ENCODE peak calls at places on chromosomes 11 and 22, in six cellular contexts. One of them, this sample, is unnamed.

GRCh38 chr11:3954448-3955298 is 99.2 kb downstream of the STIM1 start:
- DNase-seq in H1: no peak
- DNase-seq in SK-N-SH: no peak
- DNase-seq in K562: peak
- DNase-seq in HepG2: no peak
- DNase-seq in GM12878: no peak
- DNase-seq in this sample: no peak

GRCh38 chr11:75313457-75314272 is 37.8 kb downstream of the ARRB1 start:
- DNase-seq in H1: no peak
- DNase-seq in SK-N-SH: no peak
- DNase-seq in GM12878: no peak
- DNase-seq in HepG2: no peak
- DNase-seq in K562: peak
- DNase-seq in this sample: no peak

GRCh38 chr11:72780291-72781062 is 13.4 kb downstream of the STARD10 start:
- DNase-seq in HepG2: no peak
- DNase-seq in SK-N-SH: no peak
- DNase-seq in H1: no peak
- DNase-seq in GM12878: no peak
- DNase-seq in K562: no peak
- DNase-seq in this sample: no peak

GRCh38 chr11:102773388-102773787 is 7.0 kb downstream of the MMP10 start:
- DNase-seq in H1: no peak
- DNase-seq in SK-N-SH: no peak
- DNase-seq in HepG2: no peak
- DNase-seq in GM12878: no peak
- DNase-seq in K562: no peak
- DNase-seq in this sample: no peak

GRCh38 chr11:47185305-47186075 is 744 bp downstream of the PACSIN3 start:
- DNase-seq in GM12878: no peak
- DNase-seq in HepG2: peak
- DNase-seq in K562: peak
- DNase-seq in SK-N-SH: peak
- DNase-seq in H1: peak
- DNase-seq in this sample: no peak

GRCh38 chr11:7677801-7678201 is 4.5 kb upstream of the CYB5R2 start:
- DNase-seq in H1: no peak
- DNase-seq in SK-N-SH: no peak
- DNase-seq in HepG2: no peak
- DNase-seq in K562: no peak
- DNase-seq in GM12878: no peak
- DNase-seq in this sample: no peak

GRCh38 chr22:44211946-44212930 is 31.5 kb downstream of the PARVG start:
- DNase-seq in GM12878: no peak
- DNase-seq in SK-N-SH: peak
- DNase-seq in HepG2: no peak
- DNase-seq in K562: no peak
- DNase-seq in H1: peak
- DNase-seq in this sample: no peak

GRCh38 chr11:95404370-95404769 is 173.4 kb upstream of the SESN3 start:
- DNase-seq in GM12878: no peak
- DNase-seq in SK-N-SH: no peak
- DNase-seq in HepG2: no peak
- DNase-seq in K562: no peak
- DNase-seq in H1: no peak
- DNase-seq in this sample: no peak

GRCh38 chr11:64858467-64859401 is 14.3 kb upstream of the CDC42BPG start:
- DNase-seq in H1: no peak
- DNase-seq in HepG2: no peak
- DNase-seq in SK-N-SH: no peak
- DNase-seq in K562: no peak
- DNase-seq in GM12878: no peak
- DNase-seq in this sample: no peak

DNA sequence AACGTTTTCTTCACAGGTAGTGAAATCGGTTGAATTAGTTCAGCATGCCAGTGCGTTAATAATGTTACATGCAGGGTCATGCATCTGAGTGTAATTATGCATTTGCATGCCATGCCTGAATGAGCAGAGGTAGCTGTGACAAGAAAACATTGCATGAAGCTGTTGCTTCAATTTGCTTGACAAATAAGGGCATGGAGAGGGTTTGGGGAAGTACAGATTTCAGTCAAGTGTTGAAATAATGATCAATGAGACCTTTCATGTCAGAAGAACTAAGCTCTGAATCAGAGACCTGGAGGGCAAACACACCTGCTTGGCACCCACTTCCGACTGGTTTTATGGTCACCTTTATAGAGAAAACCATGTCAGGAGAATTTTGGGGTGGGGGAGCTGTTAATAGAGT is 221.4 kb downstream of the DBX1 start:
- DNase-seq in HepG2: no peak
- DNase-seq in SK-N-SH: no peak
- DNase-seq in GM12878: no peak
- DNase-seq in H1: no peak
- DNase-seq in K562: no peak
- DNase-seq in this sample: no peak
- TF ChIP-seq SIN3A in HepG2: no peak
- TF ChIP-seq SIN3A in SK-N-SH: no peak
- TF ChIP-seq SIN3A in GM12878: no peak
- TF ChIP-seq SIN3A in H1: no peak
- TF ChIP-seq SIN3A in K562: no peak
- TF ChIP-seq SIN3A in this sample: no peak

GRCh38 chr11:122978303-122978620 is 3.4 kb downstream of the BSX start:
- DNase-seq in GM12878: no peak
- DNase-seq in H1: peak
- DNase-seq in K562: no peak
- DNase-seq in HepG2: no peak
- DNase-seq in SK-N-SH: no peak
- DNase-seq in this sample: no peak

GRCh38 chr11:122979815-122980656 is 1.6 kb downstream of the BSX start:
- DNase-seq in HepG2: no peak
- DNase-seq in GM12878: no peak
- DNase-seq in K562: no peak
- DNase-seq in H1: peak
- DNase-seq in SK-N-SH: no peak
- DNase-seq in this sample: no peak

GRCh38 chr11:122977455-122978302 is 4.0 kb downstream of the BSX start:
- DNase-seq in SK-N-SH: peak
- DNase-seq in HepG2: no peak
- DNase-seq in H1: peak
- DNase-seq in K562: no peak
- DNase-seq in GM12878: no peak
- DNase-seq in this sample: no peak

GRCh38 chr11:122976734-122977454 is 4.7 kb downstream of the BSX start:
- DNase-seq in HepG2: no peak
- DNase-seq in K562: no peak
- DNase-seq in GM12878: no peak
- DNase-seq in SK-N-SH: peak
- DNase-seq in H1: peak
- DNase-seq in this sample: no peak

DNA sequence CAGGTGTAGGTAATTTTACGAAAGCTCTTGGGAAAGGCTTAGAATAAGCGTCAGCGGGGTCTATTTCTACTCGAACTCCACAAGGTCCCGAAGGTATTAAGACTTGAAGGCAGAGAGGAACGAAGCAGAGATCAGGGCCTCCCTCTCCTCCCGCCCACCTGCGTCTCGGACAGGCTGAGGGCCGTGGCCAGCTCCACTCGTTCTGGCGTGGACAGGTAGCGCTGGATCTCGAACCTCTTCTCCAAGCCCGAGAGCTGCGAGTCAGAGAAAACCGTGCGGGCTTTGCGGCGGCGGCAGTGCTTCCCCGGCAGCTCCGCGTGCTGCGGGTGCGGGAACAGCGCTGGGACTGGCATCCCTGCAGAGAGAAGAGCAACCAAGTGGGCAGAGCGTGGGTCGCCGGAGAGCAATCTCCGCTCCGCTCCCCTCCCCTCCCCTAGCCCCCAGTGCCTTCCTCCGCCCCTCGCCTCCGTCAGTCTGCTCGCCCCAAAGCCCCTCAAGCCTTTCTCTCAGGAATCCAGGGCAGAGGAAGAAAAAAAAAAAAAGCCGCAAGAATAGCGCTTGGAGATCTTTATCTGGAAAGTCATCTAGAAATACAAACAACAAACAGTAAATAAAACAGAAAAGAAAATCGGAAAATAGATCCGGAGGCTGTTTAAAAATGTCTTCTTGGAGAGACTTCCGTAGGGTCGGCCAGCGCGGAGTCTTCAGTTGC is 2.4 kb downstream of the BSX start:
- DNase-seq in K562: no peak
- DNase-seq in HepG2: no peak
- DNase-seq in SK-N-SH: no peak
- DNase-seq in H1: peak
- DNase-seq in GM12878: no peak
- DNase-seq in this sample: no peak
- TF ChIP-seq JUND in K562: no peak
- TF ChIP-seq JUND in HepG2: no peak
- TF ChIP-seq JUND in SK-N-SH: no peak
- TF ChIP-seq JUND in H1: no peak
- TF ChIP-seq JUND in GM12878: no peak
- TF ChIP-seq JUND in this sample: no peak

DNA sequence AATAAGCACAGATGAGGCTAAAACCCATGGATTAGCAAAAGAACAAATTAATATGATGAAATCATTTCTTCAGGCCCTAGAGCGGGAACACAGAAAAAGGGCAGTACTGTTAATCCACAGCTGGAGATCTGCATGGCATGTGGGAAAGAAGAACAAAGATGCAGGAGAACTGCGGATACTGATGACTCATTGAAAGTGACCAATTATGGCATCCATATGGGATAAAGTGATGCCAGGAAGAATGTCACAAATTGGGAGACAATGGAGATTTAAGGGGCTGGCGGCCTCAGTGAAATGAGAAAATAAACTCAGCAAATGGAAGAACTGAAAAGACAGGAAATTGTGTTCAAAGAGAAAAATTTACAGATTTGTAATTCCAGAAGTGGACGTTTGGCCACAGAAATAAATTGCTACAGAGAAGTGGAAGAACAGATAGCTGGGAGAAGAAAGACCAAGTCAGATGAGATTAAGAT is 39.4 kb downstream of the SIK3 start:
- DNase-seq in SK-N-SH: peak
- DNase-seq in K562: no peak
- DNase-seq in GM12878: no peak
- DNase-seq in H1: no peak
- DNase-seq in HepG2: no peak
- DNase-seq in this sample: no peak
- TF ChIP-seq SIN3A in SK-N-SH: no peak
- TF ChIP-seq SIN3A in K562: no peak
- TF ChIP-seq SIN3A in GM12878: no peak
- TF ChIP-seq SIN3A in H1: no peak
- TF ChIP-seq SIN3A in HepG2: no peak
- TF ChIP-seq SIN3A in this sample: no peak

GRCh38 chr11:106344392-106344791 is 266.9 kb downstream of the AASDHPPT start:
- DNase-seq in SK-N-SH: no peak
- DNase-seq in K562: no peak
- DNase-seq in HepG2: no peak
- DNase-seq in GM12878: no peak
- DNase-seq in H1: no peak
- DNase-seq in this sample: no peak
- TF ChIP-seq JUND in SK-N-SH: no peak
- TF ChIP-seq JUND in K562: no peak
- TF ChIP-seq JUND in HepG2: no peak
- TF ChIP-seq JUND in GM12878: no peak
- TF ChIP-seq JUND in H1: no peak
- TF ChIP-seq JUND in this sample: no peak

GRCh38 chr22:46007003-46007847 is 30.3 kb upstream of the WNT7B start:
- DNase-seq in GM12878: no peak
- DNase-seq in K562: no peak
- DNase-seq in HepG2: no peak
- DNase-seq in SK-N-SH: peak
- DNase-seq in H1: no peak
- DNase-seq in this sample: peak

GRCh38 chr22:46008836-46009596 is 32.1 kb upstream of the WNT7B start:
- DNase-seq in SK-N-SH: no peak
- DNase-seq in K562: no peak
- DNase-seq in GM12878: no peak
- DNase-seq in HepG2: no peak
- DNase-seq in H1: no peak
- DNase-seq in this sample: no peak

GRCh38 chr22:46009730-46010129 is 32.8 kb upstream of the WNT7B start:
- DNase-seq in GM12878: no peak
- DNase-seq in K562: no peak
- DNase-seq in H1: no peak
- DNase-seq in HepG2: no peak
- DNase-seq in SK-N-SH: no peak
- DNase-seq in this sample: no peak

GRCh38 chr22:46007848-46008261 is 30.9 kb upstream of the WNT7B start:
- DNase-seq in GM12878: no peak
- DNase-seq in K562: no peak
- DNase-seq in HepG2: no peak
- DNase-seq in SK-N-SH: peak
- DNase-seq in H1: no peak
- DNase-seq in this sample: no peak

DNA sequence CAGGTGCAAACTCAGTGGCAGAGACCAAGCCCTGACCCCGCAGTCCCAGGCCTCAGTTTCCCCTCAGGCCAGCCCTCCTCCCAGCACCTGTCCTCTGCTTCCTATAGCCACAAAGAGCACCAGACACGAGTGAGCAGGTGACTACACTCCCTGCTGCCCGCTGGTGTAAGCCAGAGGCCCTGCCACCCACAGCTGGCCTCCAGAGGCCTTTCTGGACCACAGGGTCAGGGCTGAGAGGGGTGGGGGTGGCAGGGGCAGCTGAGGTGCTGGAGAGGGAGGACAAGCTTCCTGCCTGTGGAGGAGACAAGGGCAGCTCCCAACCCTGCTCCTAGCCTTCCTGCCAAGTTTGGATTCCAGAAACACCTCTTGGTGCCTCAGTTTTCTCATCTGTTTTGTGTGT is 31.3 kb upstream of the WNT7B start:
- DNase-seq in H1: no peak
- DNase-seq in HepG2: no peak
- DNase-seq in GM12878: no peak
- DNase-seq in K562: no peak
- DNase-seq in SK-N-SH: peak
- DNase-seq in this sample: no peak
- TF ChIP-seq SIN3A in H1: no peak
- TF ChIP-seq SIN3A in HepG2: no peak
- TF ChIP-seq SIN3A in GM12878: no peak
- TF ChIP-seq SIN3A in K562: no peak
- TF ChIP-seq SIN3A in SK-N-SH: no peak
- TF ChIP-seq SIN3A in this sample: no peak

GRCh38 chr11:10625281-10625981 is 57.0 kb upstream of the LYVE1 start:
- DNase-seq in K562: no peak
- DNase-seq in HepG2: no peak
- DNase-seq in SK-N-SH: no peak
- DNase-seq in H1: peak
- DNase-seq in GM12878: no peak
- DNase-seq in this sample: no peak
- TF ChIP-seq JUND in K562: no peak
- TF ChIP-seq JUND in HepG2: no peak
- TF ChIP-seq JUND in SK-N-SH: no peak
- TF ChIP-seq JUND in H1: no peak
- TF ChIP-seq JUND in GM12878: no peak
- TF ChIP-seq JUND in this sample: no peak

DNA sequence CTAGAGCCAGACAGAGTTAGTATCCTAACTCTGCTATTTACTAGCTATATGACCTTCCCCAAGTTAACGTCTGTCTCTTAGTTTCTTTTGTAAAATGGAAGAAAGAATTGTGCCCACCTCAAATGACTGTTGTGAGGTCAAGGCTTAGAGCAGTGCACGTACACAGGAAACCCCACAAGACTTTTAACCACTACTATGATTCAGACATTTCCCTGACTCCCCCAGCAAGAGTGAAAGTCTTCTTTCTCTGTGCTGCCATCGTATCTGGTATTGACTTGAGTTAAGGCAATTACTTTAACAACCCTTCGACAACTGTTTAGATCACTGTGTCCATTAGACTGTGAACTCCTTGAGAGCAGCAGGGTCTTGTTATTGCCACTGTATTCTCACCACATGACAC is 2.6 kb upstream of the OR52W1 start:
- DNase-seq in SK-N-SH: no peak
- DNase-seq in K562: no peak
- DNase-seq in HepG2: no peak
- DNase-seq in GM12878: no peak
- DNase-seq in H1: no peak
- DNase-seq in this sample: no peak
- TF ChIP-seq SIN3A in SK-N-SH: no peak
- TF ChIP-seq SIN3A in K562: no peak
- TF ChIP-seq SIN3A in HepG2: no peak
- TF ChIP-seq SIN3A in GM12878: no peak
- TF ChIP-seq SIN3A in H1: no peak
- TF ChIP-seq SIN3A in this sample: no peak

This sample was measured in HCT116.